ENCODE peak calls at places on chromosomes 5 and 9, in eight cellular contexts. One of them, this sample, is unnamed.

GRCh38 chr5:26700759-26701384 is 337.5 kb downstream of the CDH9 start:
- DNase-seq in ACHN: peak
- DNase-seq in SW480: peak
- DNase-seq in BJ: no peak
- DNase-seq in astrocyte: no peak
- DNase-seq in kidney epithelial cell: no peak
- DNase-seq in cardiac muscle cell: peak
- DNase-seq in epithelial cell of esophagus: peak
- DNase-seq in this sample: peak

GRCh38 chr9:70160672-70161413 is 97.9 kb upstream of the SMC5 start:
- DNase-seq in ACHN: no peak
- DNase-seq in SW480: no peak
- DNase-seq in BJ: no peak
- DNase-seq in astrocyte: no peak
- DNase-seq in kidney epithelial cell: no peak
- DNase-seq in cardiac muscle cell: peak
- DNase-seq in epithelial cell of esophagus: no peak
- DNase-seq in this sample: no peak

GRCh38 chr5:126124706-126125345 is 298.4 kb upstream of the GRAMD2B start:
- DNase-seq in ACHN: peak
- DNase-seq in SW480: peak
- DNase-seq in BJ: no peak
- DNase-seq in astrocyte: peak
- DNase-seq in kidney epithelial cell: peak
- DNase-seq in cardiac muscle cell: no peak
- DNase-seq in epithelial cell of esophagus: peak
- DNase-seq in this sample: peak

GRCh38 chr9:126122901-126123616 is 203.6 kb upstream of the MVB12B start:
- DNase-seq in ACHN: no peak
- DNase-seq in SW480: no peak
- DNase-seq in BJ: no peak
- DNase-seq in astrocyte: no peak
- DNase-seq in kidney epithelial cell: no peak
- DNase-seq in cardiac muscle cell: no peak
- DNase-seq in epithelial cell of esophagus: no peak
- DNase-seq in this sample: no peak

GRCh38 chr5:78763659-78764189 is 115.2 kb upstream of the LHFPL2 start:
- DNase-seq in ACHN: no peak
- DNase-seq in SW480: no peak
- DNase-seq in BJ: no peak
- DNase-seq in astrocyte: no peak
- DNase-seq in kidney epithelial cell: no peak
- DNase-seq in cardiac muscle cell: no peak
- DNase-seq in epithelial cell of esophagus: no peak
- DNase-seq in this sample: no peak

GRCh38 chr9:138020795-138021182 is 143.2 kb downstream of the CACNA1B start:
- DNase-seq in ACHN: no peak
- DNase-seq in SW480: no peak
- DNase-seq in BJ: no peak
- DNase-seq in astrocyte: no peak
- DNase-seq in kidney epithelial cell: no peak
- DNase-seq in cardiac muscle cell: no peak
- DNase-seq in epithelial cell of esophagus: no peak
- DNase-seq in this sample: no peak

GRCh38 chr9:109968702-109969450 is 188.9 kb downstream of the PALM2AKAP2 start:
- DNase-seq in ACHN: peak
- DNase-seq in SW480: peak
- DNase-seq in BJ: no peak
- DNase-seq in astrocyte: no peak
- DNase-seq in kidney epithelial cell: no peak
- DNase-seq in cardiac muscle cell: peak
- DNase-seq in epithelial cell of esophagus: peak
- DNase-seq in this sample: peak

GRCh38 chr5:172529896-172530295 is 75.6 kb upstream of the SH3PXD2B start:
- DNase-seq in ACHN: no peak
- DNase-seq in SW480: no peak
- DNase-seq in BJ: no peak
- DNase-seq in astrocyte: no peak
- DNase-seq in kidney epithelial cell: no peak
- DNase-seq in cardiac muscle cell: no peak
- DNase-seq in epithelial cell of esophagus: no peak
- DNase-seq in this sample: no peak

GRCh38 chr9:137348781-137349470 is 46.9 kb upstream of the NRARP start:
- DNase-seq in ACHN: no peak
- DNase-seq in SW480: no peak
- DNase-seq in BJ: no peak
- DNase-seq in astrocyte: no peak
- DNase-seq in kidney epithelial cell: no peak
- DNase-seq in cardiac muscle cell: no peak
- DNase-seq in epithelial cell of esophagus: no peak
- DNase-seq in this sample: no peak

GRCh38 chr9:37156781-37157356 is 36.5 kb downstream of the ZCCHC7 start:
- DNase-seq in ACHN: no peak
- DNase-seq in SW480: peak
- DNase-seq in BJ: no peak
- DNase-seq in astrocyte: peak
- DNase-seq in kidney epithelial cell: peak
- DNase-seq in cardiac muscle cell: no peak
- DNase-seq in epithelial cell of esophagus: peak
- DNase-seq in this sample: peak

GRCh38 chr5:38468202-38468656 is 88.2 kb downstream of the LIFR start:
- DNase-seq in ACHN: peak
- DNase-seq in SW480: peak
- DNase-seq in BJ: peak
- DNase-seq in astrocyte: peak
- DNase-seq in kidney epithelial cell: peak
- DNase-seq in cardiac muscle cell: no peak
- DNase-seq in epithelial cell of esophagus: peak
- DNase-seq in this sample: peak

GRCh38 chr5:7638456-7638855 is 212.5 kb downstream of the CFAP90 start:
- DNase-seq in ACHN: no peak
- DNase-seq in SW480: no peak
- DNase-seq in BJ: no peak
- DNase-seq in astrocyte: peak
- DNase-seq in kidney epithelial cell: no peak
- DNase-seq in cardiac muscle cell: no peak
- DNase-seq in epithelial cell of esophagus: no peak
- DNase-seq in this sample: no peak

GRCh38 chr5:65696892-65697291 is 25.0 kb downstream of the SGTB start:
- DNase-seq in ACHN: no peak
- DNase-seq in SW480: no peak
- DNase-seq in BJ: no peak
- DNase-seq in astrocyte: no peak
- DNase-seq in kidney epithelial cell: no peak
- DNase-seq in cardiac muscle cell: no peak
- DNase-seq in epithelial cell of esophagus: no peak
- DNase-seq in this sample: no peak

GRCh38 chr9:89153618-89154017 is 25.0 kb downstream of the SHC3 start:
- DNase-seq in ACHN: peak
- DNase-seq in SW480: peak
- DNase-seq in BJ: peak
- DNase-seq in astrocyte: peak
- DNase-seq in kidney epithelial cell: peak
- DNase-seq in cardiac muscle cell: no peak
- DNase-seq in epithelial cell of esophagus: peak
- DNase-seq in this sample: peak

GRCh38 chr5:33549982-33550567 is 109.3 kb downstream of the TARS1 start:
- DNase-seq in ACHN: no peak
- DNase-seq in SW480: no peak
- DNase-seq in BJ: no peak
- DNase-seq in astrocyte: no peak
- DNase-seq in kidney epithelial cell: no peak
- DNase-seq in cardiac muscle cell: no peak
- DNase-seq in epithelial cell of esophagus: no peak
- DNase-seq in this sample: no peak

GRCh38 chr5:169840405-169840804 is 139.9 kb downstream of the INSYN2B start:
- DNase-seq in ACHN: no peak
- DNase-seq in SW480: no peak
- DNase-seq in BJ: no peak
- DNase-seq in astrocyte: no peak
- DNase-seq in kidney epithelial cell: no peak
- DNase-seq in cardiac muscle cell: no peak
- DNase-seq in epithelial cell of esophagus: no peak
- DNase-seq in this sample: no peak

GRCh38 chr5:32506809-32507208 is 62.3 kb upstream of the ZFR start:
- DNase-seq in ACHN: no peak
- DNase-seq in SW480: no peak
- DNase-seq in BJ: peak
- DNase-seq in astrocyte: peak
- DNase-seq in kidney epithelial cell: no peak
- DNase-seq in cardiac muscle cell: no peak
- DNase-seq in epithelial cell of esophagus: peak
- DNase-seq in this sample: no peak

GRCh38 chr5:171477101-171477500 is 57.7 kb downstream of the FGF18 start:
- DNase-seq in ACHN: no peak
- DNase-seq in SW480: no peak
- DNase-seq in BJ: no peak
- DNase-seq in astrocyte: peak
- DNase-seq in kidney epithelial cell: no peak
- DNase-seq in cardiac muscle cell: no peak
- DNase-seq in epithelial cell of esophagus: no peak
- DNase-seq in this sample: no peak

GRCh38 chr5:124371121-124371706 is 375.2 kb downstream of the ZNF608 start:
- DNase-seq in ACHN: no peak
- DNase-seq in SW480: no peak
- DNase-seq in BJ: no peak
- DNase-seq in astrocyte: no peak
- DNase-seq in kidney epithelial cell: no peak
- DNase-seq in cardiac muscle cell: no peak
- DNase-seq in epithelial cell of esophagus: no peak
- DNase-seq in this sample: no peak

GRCh38 chr5:43152946-43153345 is 32.2 kb downstream of the ZNF131 start:
- DNase-seq in ACHN: no peak
- DNase-seq in SW480: no peak
- DNase-seq in BJ: peak
- DNase-seq in astrocyte: peak
- DNase-seq in kidney epithelial cell: no peak
- DNase-seq in cardiac muscle cell: no peak
- DNase-seq in epithelial cell of esophagus: no peak
- DNase-seq in this sample: no peak

GRCh38 chr5:140633081-140633471 is at the start of gene CD14:
- DNase-seq in ACHN: peak
- DNase-seq in SW480: peak
- DNase-seq in BJ: no peak
- DNase-seq in astrocyte: no peak
- DNase-seq in kidney epithelial cell: no peak
- DNase-seq in cardiac muscle cell: no peak
- DNase-seq in epithelial cell of esophagus: peak
- DNase-seq in this sample: no peak

GRCh38 chr9:14317667-14318255 is 3.8 kb upstream of the NFIB start:
- DNase-seq in ACHN: no peak
- DNase-seq in SW480: no peak
- DNase-seq in BJ: no peak
- DNase-seq in astrocyte: no peak
- DNase-seq in kidney epithelial cell: no peak
- DNase-seq in cardiac muscle cell: no peak
- DNase-seq in epithelial cell of esophagus: no peak
- DNase-seq in this sample: no peak

GRCh38 chr5:177194278-177194677 is 60.7 kb downstream of the NSD1 start:
- DNase-seq in ACHN: peak
- DNase-seq in SW480: peak
- DNase-seq in BJ: peak
- DNase-seq in astrocyte: peak
- DNase-seq in kidney epithelial cell: peak
- DNase-seq in cardiac muscle cell: peak
- DNase-seq in epithelial cell of esophagus: peak
- DNase-seq in this sample: peak

This sample was measured in kidney glomerular epithelial cell.